ENCODE peak calls at places on chromosomes 13 and 19, in five cellular contexts. N is suprapubic skin, C is uterus, Q is keratinocyte, U is HepG2. Y is an unnamed sample.

GRCh38 chr13:107928762-107929161 is 286.6 kb downstream of the LIG4 start:
- DNase-seq in N (no peak), C (no peak), Q (no peak), U (no peak), Y (no peak)

GRCh38 chr19:4447327-4448146 is 10.1 kb downstream of the UBXN6 start:
- DNase-seq in N (no peak), C (no peak), Q (no peak), U (no peak), Y (no peak)

GRCh38 chr19:15476334-15476733 is 3.0 kb downstream of the PGLYRP2 start:
- DNase-seq in N (no peak), C (no peak), Q (no peak), U (no peak), Y (no peak)

GRCh38 chr19:19386373-19386869 is 19.1 kb upstream of the GATAD2A start:
- DNase-seq in N (no peak), C (no peak), Q (no peak), U (no peak), Y (no peak)

GRCh38 chr19:49739098-49739497 is 24.0 kb downstream of the TSKS start:
- DNase-seq in N (no peak), C (no peak), Q (no peak), U (no peak), Y (no peak)

GRCh38 chr19:4097501-4097900 is 26.4 kb downstream of the MAP2K2 start:
- DNase-seq in N (no peak), C (peak), Q (no peak), U (no peak), Y (no peak)

GRCh38 chr13:42395066-42395821 is 123.3 kb downstream of the AKAP11 start:
- DNase-seq in N (no peak), C (no peak), Q (no peak), U (no peak), Y (no peak)

GRCh38 chr19:6753178-6754031 is 13.8 kb downstream of the SH2D3A start:
- DNase-seq in N (peak), C (peak), Q (no peak), U (peak), Y (no peak)

GRCh38 chr13:114017028-114017630 is 43.3 kb upstream of the C13orf46 start:
- DNase-seq in N (no peak), C (no peak), Q (no peak), U (no peak), Y (peak)

GRCh38 chr13:37144661-37145060 is 39.2 kb upstream of the CSNK1A1L start:
- DNase-seq in N (no peak), C (no peak), Q (no peak), U (no peak), Y (no peak)

GRCh38 chr13:97445504-97446187 is 11.7 kb downstream of the RAP2A start:
- DNase-seq in N (no peak), C (no peak), Q (no peak), U (no peak), Y (no peak)

GRCh38 chr19:43439183-43440063 is 24.7 kb downstream of the TEX101 start:
- DNase-seq in N (no peak), C (no peak), Q (peak), U (peak), Y (no peak)

GRCh38 chr13:51770681-51771417 is 33.1 kb downstream of the DHRS12 start:
- DNase-seq in N (no peak), C (no peak), Q (no peak), U (no peak), Y (no peak)

GRCh38 chr13:100235311-100235901 is 146.5 kb downstream of the PCCA start:
- DNase-seq in N (no peak), C (no peak), Q (peak), U (peak), Y (no peak)

GRCh38 chr13:96338030-96338429 is 248.1 kb downstream of the HS6ST3 start:
- DNase-seq in N (no peak), C (no peak), Q (no peak), U (no peak), Y (no peak)

GRCh38 chr13:107210216-107211010 is 642.5 kb upstream of the ARGLU1 start:
- DNase-seq in N (no peak), C (no peak), Q (no peak), U (no peak), Y (no peak)

GRCh38 chr19:44764975-44765948 is 12.4 kb upstream of the CBLC start:
- DNase-seq in N (no peak), C (no peak), Q (no peak), U (peak), Y (no peak)

GRCh38 chr13:58476176-58476575 is 844.6 kb downstream of the PCDH17 start:
- DNase-seq in N (no peak), C (no peak), Q (no peak), U (no peak), Y (no peak)
- H3K27ac ChIP-seq in N (no peak), C (no peak), Q (no peak), U (no peak), Y (no peak)

DNA sequence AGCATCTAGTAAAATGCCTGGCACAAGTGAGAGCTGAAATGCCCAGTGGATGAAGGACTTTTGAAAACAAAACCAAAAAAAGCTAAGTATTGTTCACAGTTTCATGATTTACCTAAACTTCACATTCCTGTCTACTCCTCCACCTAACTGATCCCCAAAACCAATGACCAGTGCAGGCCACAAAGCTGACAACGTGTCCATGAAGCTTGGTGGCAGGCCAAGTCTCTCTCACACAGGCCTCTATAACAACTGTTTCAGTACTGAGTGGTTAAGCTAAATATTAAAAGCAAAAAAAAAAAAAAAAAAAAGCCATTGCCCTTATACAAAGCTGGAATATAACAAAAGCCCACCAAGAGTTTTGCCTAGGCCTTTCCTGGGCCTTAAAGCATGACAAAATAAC is 36.4 kb downstream of the STK24 start:
- DNase-seq in N (no peak), C (no peak), Q (no peak), U (no peak), Y (no peak)
- H3K27ac ChIP-seq in N (peak), C (peak), Q (no peak), U (no peak), Y (peak)

DNA sequence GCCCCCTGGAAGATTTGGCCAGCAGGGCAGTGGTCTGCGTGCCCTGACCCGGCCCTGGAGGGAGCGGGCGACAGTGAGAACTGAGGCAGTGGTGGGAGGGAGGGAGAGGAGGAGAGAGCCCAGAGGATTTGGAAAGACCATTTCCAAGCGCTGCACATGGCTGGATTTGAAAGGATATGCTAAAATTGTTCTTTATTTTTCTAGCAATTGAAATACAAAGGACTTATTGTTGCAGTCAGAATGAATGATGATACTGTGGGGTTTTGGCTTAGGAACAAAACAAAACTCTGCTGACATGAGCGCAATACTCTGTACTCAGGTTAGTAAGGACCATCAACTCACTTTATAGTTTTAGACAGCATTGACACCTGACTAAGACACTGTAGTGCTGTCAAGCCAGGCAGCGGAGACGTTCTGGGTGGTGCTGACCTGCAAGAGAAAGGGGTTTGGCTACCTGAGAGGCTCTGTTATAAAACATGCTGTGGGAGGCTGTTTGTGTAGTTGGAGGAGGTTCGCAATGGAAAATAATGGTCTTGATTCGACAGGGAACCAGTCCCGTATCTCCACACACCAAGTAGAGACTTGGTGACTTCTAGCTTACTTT is 69.6 kb downstream of the TNFRSF19 start:
- DNase-seq in N (no peak), C (no peak), Q (no peak), U (no peak), Y (no peak)
- H3K27ac ChIP-seq in N (peak), C (no peak), Q (no peak), U (no peak), Y (no peak)

DNA sequence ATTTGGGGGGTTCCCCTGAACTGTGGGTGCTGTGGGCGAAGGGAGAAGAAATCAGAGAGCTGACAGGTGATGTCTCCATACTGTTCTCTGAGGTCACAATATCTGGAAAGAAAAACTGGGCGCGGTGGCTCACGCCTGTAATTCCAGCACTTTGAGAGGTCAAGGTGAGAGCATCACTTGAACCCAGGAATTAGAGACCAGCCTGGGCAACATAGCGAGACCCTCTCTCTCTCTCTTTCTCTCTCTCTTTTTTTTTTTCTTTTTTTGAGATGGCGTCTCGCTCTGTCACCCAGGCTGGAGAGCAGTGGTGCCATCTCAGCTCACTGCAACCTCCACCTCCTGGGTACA is 21.9 kb downstream of the IQCN start:
- DNase-seq in N (no peak), C (no peak), Q (no peak), U (no peak), Y (no peak)
- H3K27ac ChIP-seq in N (no peak), C (no peak), Q (no peak), U (no peak), Y (no peak)

Y was measured in AG04450.